ENCODE peak calls at places on chromosomes 13 and 19, in eight cellular contexts. H, T, E, X, M, J, C and R are unnamed samples.
A peak's percentile ranks its signal among the peaks of the same experiment; 100 is the strongest.

GRCh38 chr13:45490068-45490467 is 25.3 kb downstream of the COG3 start:
- DNase-seq in H (no peak), E (no peak), M (no peak), C (no peak), X (no peak), T (no peak), J (no peak), R (no peak)

GRCh38 chr13:97506511-97506910 is 72.5 kb downstream of the RAP2A start:
- DNase-seq in J (no peak), H (peak; percentile 16), C (peak; percentile 88), M (peak; percentile 7), T (no peak), E (no peak), X (no peak), R (peak; percentile 27)

GRCh38 chr19:37942516-37942902 is 35.5 kb downstream of the SIPA1L3 start:
- DNase-seq in H (no peak), T (no peak), X (no peak), C (no peak), E (no peak), M (no peak), J (no peak), R (no peak)

GRCh38 chr19:10290876-10291553 is 1.3 kb downstream of the ICAM5 start:
- DNase-seq in J (no peak), H (no peak), X (no peak), M (no peak), E (peak; percentile 75), T (no peak), C (peak; percentile 56), R (no peak)

GRCh38 chr13:108044929-108045328 is 170.4 kb downstream of the LIG4 start:
- DNase-seq in M (no peak), E (no peak), X (no peak), T (no peak), C (no peak), J (no peak), H (no peak), R (no peak)

GRCh38 chr13:114047358-114047881 is 73.5 kb upstream of the C13orf46 start:
- DNase-seq in M (no peak), X (no peak), E (no peak), T (no peak), H (no peak), C (no peak), J (no peak), R (no peak)

GRCh38 chr19:40237791-40238190 is 11.3 kb upstream of the CCNP start:
- DNase-seq in H (no peak), M (no peak), J (no peak), T (no peak), E (no peak), C (no peak), X (no peak), R (no peak)

GRCh38 chr13:32113564-32113963 is 82.0 kb downstream of the FRY start:
- DNase-seq in H (no peak), C (no peak), X (no peak), T (no peak), J (no peak), M (no peak), E (no peak), R (no peak)

GRCh38 chr19:15181394-15181793 is 19.4 kb downstream of the NOTCH3 start:
- DNase-seq in H (no peak), X (no peak), T (no peak), C (no peak), M (no peak), J (no peak), E (no peak), R (no peak)

GRCh38 chr19:13017306-13018036 is 22.2 kb downstream of the NFIX start:
- DNase-seq in C (no peak), X (no peak), J (no peak), M (no peak), T (no peak), E (no peak), H (no peak), R (no peak)

GRCh38 chr19:31715249-31715944 is 366.2 kb upstream of the TSHZ3 start:
- DNase-seq in H (peak; percentile 17), X (no peak), E (peak; percentile 65), T (no peak), C (peak; percentile 45), M (no peak), J (no peak), R (no peak)

GRCh38 chr19:45804140-45804958 is 10.8 kb downstream of the RSPH6A start:
- DNase-seq in X (no peak), T (no peak), H (no peak), E (no peak), J (no peak), M (no peak), C (no peak), R (no peak)

GRCh38 chr13:94481966-94482365 is 2.5 kb upstream of the DCT start:
- DNase-seq in X (no peak), T (no peak), E (no peak), H (no peak), C (peak; percentile 65), M (peak; percentile 31), J (no peak), R (peak; percentile 79)

GRCh38 chr13:51697181-51697580 is 106.8 kb downstream of the DHRS12 start:
- DNase-seq in C (no peak), T (no peak), J (no peak), X (no peak), H (no peak), M (no peak), E (no peak), R (no peak)

GRCh38 chr13:34675626-34676025 is 266.4 kb upstream of the NBEA start:
- DNase-seq in M (no peak), C (no peak), H (no peak), T (no peak), E (no peak), J (no peak), X (no peak), R (no peak)

GRCh38 chr13:102227696-102228095 is 174.2 kb downstream of the FGF14 start:
- DNase-seq in C (no peak), T (no peak), J (no peak), M (no peak), H (no peak), E (no peak), X (no peak), R (no peak)

DNA sequence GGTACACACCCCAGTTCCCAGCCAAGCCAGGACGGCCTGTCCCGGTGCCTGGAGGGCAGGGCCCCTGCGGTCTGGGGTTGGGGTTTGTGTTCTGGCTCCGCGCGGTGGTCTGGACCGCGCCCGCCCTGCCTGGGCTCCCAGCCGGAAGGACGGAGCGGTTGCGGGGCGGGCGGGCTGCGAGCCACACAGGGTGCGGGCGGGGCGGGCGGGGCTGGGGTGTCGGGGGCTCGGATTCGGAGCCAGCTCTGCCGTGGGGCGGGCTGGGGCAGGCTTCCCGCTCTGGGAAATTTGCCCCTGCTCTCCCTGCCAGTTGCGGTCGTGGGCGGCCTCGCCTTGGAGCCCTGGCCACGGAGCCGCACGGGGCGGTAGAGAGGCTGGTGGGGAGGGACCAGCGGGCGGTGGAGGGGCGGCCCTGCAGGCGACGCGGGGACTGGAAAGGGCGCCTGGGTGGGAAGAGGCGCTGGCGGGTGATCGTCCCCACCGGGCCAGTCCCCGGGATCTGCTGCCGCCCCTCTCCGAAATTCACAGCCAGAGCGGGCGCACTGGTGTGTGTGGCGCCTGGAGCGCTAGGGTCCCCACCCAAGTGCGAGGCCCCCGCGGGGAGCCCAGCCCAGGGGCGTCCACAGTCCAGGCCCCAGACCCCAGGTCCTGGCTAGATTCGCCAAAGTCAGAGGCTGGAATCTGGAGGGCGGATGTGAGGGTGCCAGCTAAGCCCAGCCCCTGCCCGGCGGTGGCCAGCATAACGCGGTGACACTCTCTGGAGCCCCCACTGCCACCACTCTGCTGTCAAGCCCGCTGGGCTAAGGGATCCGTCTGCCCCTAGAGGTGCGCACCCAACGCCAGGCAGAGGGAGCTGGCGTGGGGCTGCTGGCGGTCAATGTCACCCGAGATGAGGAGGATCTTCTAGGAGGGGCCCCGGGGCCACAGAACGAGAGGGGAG is 11.0 kb upstream of the ZNF492 start:
- DNase-seq in X (peak; percentile 28), H (no peak), E (peak; percentile 80), C (no peak), M (no peak), T (no peak), J (no peak), R (no peak)
- H3K4me3 ChIP-seq in X (no peak overlapping the region), H (no peak overlapping the region), E (peak overlapping the region; percentile 15), C (no peak overlapping the region), M (no peak overlapping the region), T (peak overlapping the region; percentile 61), J (no peak overlapping the region), R (no peak overlapping the region)

GRCh38 chr19:49210901-49211451 is 53.4 kb downstream of the TRPM4 start:
- DNase-seq in H (no peak), E (no peak), C (no peak), M (no peak), J (no peak), X (no peak), T (no peak), R (no peak)
- H3K4me3 ChIP-seq in H (no peak overlapping the region), E (peak overlapping the region; percentile 23), C (no peak overlapping the region), M (no peak overlapping the region), J (no peak overlapping the region), X (no peak overlapping the region), T (no peak overlapping the region), R (peak overlapping the region; percentile 36)

DNA sequence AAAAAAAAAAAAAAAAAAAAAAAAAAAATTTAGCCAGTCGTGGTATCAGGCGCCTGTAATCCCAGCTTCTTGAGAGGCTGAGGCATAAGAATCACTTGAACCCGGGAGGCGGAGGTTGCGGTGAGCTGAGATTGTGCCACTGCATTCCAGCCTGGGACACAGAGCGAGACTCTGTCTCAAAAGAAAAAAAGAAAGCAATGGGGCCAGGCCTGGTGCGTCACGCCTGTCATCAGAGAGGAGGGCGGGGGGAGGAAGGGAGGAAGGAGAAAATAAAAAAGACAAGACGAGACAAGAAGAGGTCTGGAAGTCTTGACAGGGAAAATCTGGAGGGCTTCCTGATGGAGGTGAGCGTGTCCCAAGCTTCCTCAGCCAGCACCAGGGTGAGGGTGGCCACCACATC is 54.9 kb upstream of the PTPRS start:
- DNase-seq in T (no peak), E (no peak), M (no peak), X (no peak), J (no peak), H (no peak), C (no peak), R (no peak)
- H3K4me3 ChIP-seq in T (no peak overlapping the region), E (no peak overlapping the region), M (no peak overlapping the region), X (no peak overlapping the region), J (no peak overlapping the region), H (no peak overlapping the region), C (no peak overlapping the region), R (no peak overlapping the region)

DNA sequence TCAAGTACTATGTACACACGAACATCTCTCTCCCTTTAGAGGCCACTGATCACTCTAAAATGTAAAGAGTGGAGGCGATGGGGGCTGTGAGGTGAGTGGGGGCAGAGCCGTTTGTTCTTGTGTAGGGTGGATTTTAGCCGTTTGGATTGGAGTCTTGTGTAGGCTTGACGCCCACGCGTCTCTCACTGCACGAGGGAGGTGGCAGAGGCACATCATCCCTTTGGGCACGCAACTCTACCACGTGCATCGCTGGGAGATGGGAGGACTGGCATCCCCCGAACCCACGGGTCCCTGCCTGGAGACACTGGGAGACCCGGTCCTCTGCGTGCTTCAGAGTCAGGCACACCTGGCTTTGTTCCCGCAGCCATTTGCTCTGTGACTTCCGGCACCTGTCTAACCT is 6.3 kb downstream of the ARHGEF7 start:
- DNase-seq in E (no peak), M (no peak), X (no peak), H (no peak), T (no peak), J (no peak), C (no peak), R (no peak)
- H3K4me3 ChIP-seq in E (no peak overlapping the region), M (no peak overlapping the region), X (no peak overlapping the region), H (no peak overlapping the region), T (no peak overlapping the region), J (no peak overlapping the region), C (no peak overlapping the region), R (no peak overlapping the region)